ENCODE peak calls at places on chromosome 18, in five cellular contexts. O, J, M, C and A are unnamed samples.

GRCh38 chr18:70641156-70641775 is 352.4 kb downstream of the SOCS6 start:
- DNase-seq in O (no peak), J (no peak), M (no peak), C (no peak), A (no peak)

GRCh38 chr18:12043811-12044210 is 49.8 kb upstream of the ANKRD62 start:
- DNase-seq in O (no peak), J (no peak), M (no peak), C (no peak), A (no peak)

GRCh38 chr18:27749189-27749588 is 427.7 kb downstream of the CDH2 start:
- DNase-seq in O (no peak), J (no peak), M (no peak), C (no peak), A (peak; percentile 40)

GRCh38 chr18:44679912-44680270 is 797 bp upstream of the SETBP1 start:
- DNase-seq in O (peak; percentile 54), J (peak; percentile 90), M (peak; percentile 38), C (no peak), A (peak; percentile 65)

GRCh38 chr18:50632895-50633515 is 73.1 kb downstream of the MAPK4 start:
- DNase-seq in O (no peak), J (no peak), M (no peak), C (no peak), A (peak; percentile 46)

GRCh38 chr18:43279015-43279758 is 1.9 kb upstream of the SYT4 start:
- DNase-seq in O (peak; percentile 33), J (no peak), M (no peak), C (no peak), A (peak; percentile 5)

GRCh38 chr18:54946149-54946581 is 13.1 kb downstream of the CCDC68 start:
- DNase-seq in O (peak; percentile 66), J (no peak), M (no peak), C (no peak), A (no peak)

GRCh38 chr18:12257996-12258718 is 4.0 kb downstream of the CIDEA start:
- DNase-seq in O (no peak), J (peak; percentile 28), M (no peak), C (no peak), A (no peak)

GRCh38 chr18:55838841-55839240 is 250.8 kb upstream of the TCF4 start:
- DNase-seq in O (no peak), J (no peak), M (no peak), C (peak; percentile 41), A (peak; percentile 87)

GRCh38 chr18:7941533-7941932 is 374.4 kb downstream of the PTPRM start:
- DNase-seq in O (peak; percentile 83), J (no peak), M (no peak), C (no peak), A (peak; percentile 52)

GRCh38 chr18:49849331-49850217 is 36.2 kb upstream of the ACAA2 start:
- DNase-seq in O (peak; percentile 87), J (no peak), M (no peak), C (peak; percentile 68), A (peak; percentile 99)

GRCh38 chr18:53375641-53376040 is 848.8 kb downstream of the MBD2 start:
- DNase-seq in O (no peak), J (no peak), M (no peak), C (no peak), A (peak; percentile 38)

GRCh38 chr18:12637901-12638633 is 19.8 kb downstream of the SPIRE1 start:
- DNase-seq in O (peak; percentile 33), J (no peak), M (no peak), C (peak; percentile 45), A (peak; percentile 38)

GRCh38 chr18:48545690-48546365 is 7.0 kb downstream of the CTIF start:
- DNase-seq in O (peak; percentile 19), J (no peak), M (no peak), C (peak; percentile 81), A (peak; percentile 76)

GRCh38 chr18:22467760-22468553 is 50.2 kb upstream of the CTAGE1 start:
- DNase-seq in O (peak; percentile 88), J (no peak), M (no peak), C (peak; percentile 91), A (peak; percentile 92)

GRCh38 chr18:26771524-26771923 is 94.0 kb downstream of the AQP4 start:
- DNase-seq in O (peak; percentile 17), J (no peak), M (no peak), C (no peak), A (peak; percentile 33)

GRCh38 chr18:8212893-8213805 is 396.1 kb upstream of the RAB12 start:
- DNase-seq in O (peak; percentile 23), J (no peak), M (no peak), C (peak; percentile 39), A (peak; percentile 23)

GRCh38 chr18:22879279-22879678 is 53.8 kb upstream of the RBBP8 start:
- DNase-seq in O (no peak), J (no peak), M (no peak), C (no peak), A (no peak)

GRCh38 chr18:33578371-33579146 is 540 bp downstream of the ASXL3 start:
- DNase-seq in O (no peak), J (peak; percentile 68), M (no peak), C (no peak), A (peak; percentile 18)

GRCh38 chr18:70384181-70384790 is 95.4 kb downstream of the SOCS6 start:
- DNase-seq in O (peak; percentile 91), J (no peak), M (no peak), C (peak; percentile 85), A (peak; percentile 99)

GRCh38 chr18:60372598-60372997 is at the start of gene MC4R:
- DNase-seq in O (peak; percentile 29), J (no peak), M (no peak), C (peak; percentile 76), A (peak; percentile 59)

GRCh38 chr18:21740474-21740723 is 193 bp upstream of the MIB1 start:
- DNase-seq in O (peak; percentile 93), J (peak; percentile 99), M (peak; percentile 97), C (peak; percentile 95), A (no peak)

GRCh38 chr18:58005885-58006523 is 38.0 kb upstream of the NEDD4L start:
- DNase-seq in O (no peak), J (no peak), M (no peak), C (no peak), A (peak; percentile 24)